ENCODE peak calls at places on chromosomes 6 and 20, in six cellular contexts. Y is WTC11, K is HepG2, T is H1, J is HCT116, N is GM12878. Z is an unnamed sample.

GRCh38 chr20:57564180-57564802 is 3.4 kb downstream of the PCK1 start:
- DNase-seq in Y (no peak), K (no peak), T (no peak), J (no peak), N (no peak), Z (no peak)

GRCh38 chr6:3721810-3722209 is 29.7 kb downstream of the PXDC1 start:
- DNase-seq in Y (no peak), K (no peak), T (no peak), J (no peak), N (no peak), Z (no peak)

GRCh38 chr6:53866231-53866630 is 71.4 kb downstream of the LRRC1 start:
- DNase-seq in Y (no peak), K (no peak), T (no peak), J (no peak), N (no peak), Z (no peak)

GRCh38 chr20:31560900-31561598 is 44.0 kb upstream of the ID1 start:
- DNase-seq in Y (no peak), K (no peak), T (no peak), J (peak), N (no peak), Z (no peak)

GRCh38 chr6:169109381-169109780 is 144.3 kb downstream of the THBS2 start:
- DNase-seq in Y (no peak), K (no peak), T (no peak), J (no peak), N (no peak), Z (no peak)

GRCh38 chr20:24994470-24995368 is 2.2 kb upstream of the APMAP start:
- DNase-seq in Y (peak), K (peak), T (peak), J (peak), N (peak), Z (peak)

GRCh38 chr6:2596222-2596621 is 154.5 kb downstream of the MYLK4 start:
- DNase-seq in Y (peak), K (no peak), T (peak), J (no peak), N (no peak), Z (no peak)

GRCh38 chr20:401682-402495 is 6.2 kb upstream of the RBCK1 start:
- DNase-seq in Y (no peak), K (peak), T (no peak), J (peak), N (no peak), Z (no peak)

GRCh38 chr20:57711311-57711712 is 1.5 kb upstream of the PMEPA1 start:
- DNase-seq in Y (no peak), K (no peak), T (no peak), J (no peak), N (no peak), Z (no peak)

GRCh38 chr6:85792278-85792677 is 149.6 kb upstream of the SYNCRIP start:
- DNase-seq in Y (no peak), K (no peak), T (no peak), J (no peak), N (no peak), Z (no peak)

GRCh38 chr20:54566224-54566750 is 90.9 kb downstream of the DOK5 start:
- DNase-seq in Y (no peak), K (no peak), T (no peak), J (no peak), N (no peak), Z (no peak)

GRCh38 chr6:105192707-105193465 is 13.1 kb upstream of the POPDC3 start:
- DNase-seq in Y (no peak), K (no peak), T (no peak), J (no peak), N (no peak), Z (no peak)

GRCh38 chr6:137423444-137424168 is 70.6 kb downstream of the OLIG3 start:
- DNase-seq in Y (peak), K (no peak), T (peak), J (no peak), N (no peak), Z (no peak)

GRCh38 chr6:162109466-162110040 is 618.0 kb downstream of the PRKN start:
- DNase-seq in Y (no peak), K (no peak), T (no peak), J (no peak), N (no peak), Z (no peak)

GRCh38 chr6:42276008-42276890 is 58.6 kb upstream of the MRPS10 start:
- DNase-seq in Y (no peak), K (no peak), T (no peak), J (no peak), N (no peak), Z (no peak)

GRCh38 chr20:12229891-12230290 is 312.2 kb downstream of the BTBD3 start:
- DNase-seq in Y (no peak), K (no peak), T (no peak), J (no peak), N (no peak), Z (no peak)

GRCh38 chr20:59618131-59618530 is 13.8 kb downstream of the PHACTR3 start:
- DNase-seq in Y (no peak), K (no peak), T (no peak), J (no peak), N (no peak), Z (no peak)

GRCh38 chr6:88910922-88911778 is 52.3 kb downstream of the RNGTT start:
- DNase-seq in Y (no peak), K (no peak), T (no peak), J (no peak), N (no peak), Z (no peak)

GRCh38 chr6:96156425-96156824 is 140.7 kb downstream of the FUT9 start:
- DNase-seq in Y (no peak), K (no peak), T (no peak), J (no peak), N (no peak), Z (no peak)

GRCh38 chr6:16985484-16986284 is 116.2 kb upstream of the STMND1 start:
- DNase-seq in Y (no peak), K (no peak), T (no peak), J (no peak), N (no peak), Z (no peak)

GRCh38 chr6:85008311-85009015 is 244.1 kb upstream of the TBX18 start:
- DNase-seq in Y (no peak), K (no peak), T (no peak), J (no peak), N (no peak), Z (no peak)

GRCh38 chr6:3139090-3139903 is 18.0 kb downstream of the TUBB2A start:
- DNase-seq in Y (no peak), K (peak), T (no peak), J (no peak), N (no peak), Z (no peak)

GRCh38 chr6:124999105-124999764 is 37.0 kb downstream of the RNF217 start:
- DNase-seq in Y (no peak), K (no peak), T (no peak), J (no peak), N (no peak), Z (no peak)

GRCh38 chr20:51385941-51386530 is 156.5 kb downstream of the NFATC2 start:
- DNase-seq in Y (peak), K (peak), T (no peak), J (peak), N (no peak), Z (no peak)

GRCh38 chr6:27472182-27472616 is 706 bp downstream of the ZNF184 start:
- DNase-seq in Y (peak), K (peak), T (no peak), J (peak), N (peak), Z (peak)

GRCh38 chr20:23870461-23870860 is 9.1 kb downstream of the CST5 start:
- DNase-seq in Y (no peak), K (no peak), T (no peak), J (no peak), N (no peak), Z (no peak)

GRCh38 chr20:46192376-46192944 is 74.3 kb downstream of the CD40 start:
- DNase-seq in Y (no peak), K (no peak), T (no peak), J (no peak), N (no peak), Z (no peak)

GRCh38 chr20:21514553-21515251 is 838 bp upstream of the NKX2-2 start:
- DNase-seq in Y (peak), K (no peak), T (no peak), J (no peak), N (no peak), Z (no peak)

GRCh38 chr20:31722388-31723281 is at the start of gene BCL2L1:
- DNase-seq in Y (peak), K (peak), T (no peak), J (peak), N (no peak), Z (peak)

GRCh38 chr20:58236612-58237317 is 8.3 kb upstream of the ANKRD60 start:
- DNase-seq in Y (peak), K (peak), T (peak), J (no peak), N (peak), Z (peak)

GRCh38 chr6:40848038-40848437 is 191.0 kb downstream of the UNC5CL start:
- DNase-seq in Y (no peak), K (no peak), T (no peak), J (no peak), N (no peak), Z (no peak)

GRCh38 chr6:21396313-21396712 is 197.2 kb upstream of the SOX4 start:
- DNase-seq in Y (no peak), K (no peak), T (no peak), J (no peak), N (no peak), Z (no peak)

GRCh38 chr6:143701343-143702234 is 23.8 kb downstream of the PHACTR2 start:
- DNase-seq in Y (no peak), K (no peak), T (no peak), J (no peak), N (no peak), Z (no peak)

GRCh38 chr6:26576929-26577719 is 19.6 kb upstream of the ABT1 start:
- DNase-seq in Y (peak), K (peak), T (peak), J (peak), N (no peak), Z (peak)

GRCh38 chr6:95248501-95248900 is 328.8 kb upstream of the MANEA start:
- DNase-seq in Y (no peak), K (no peak), T (no peak), J (no peak), N (no peak), Z (no peak)

GRCh38 chr6:87944541-87944954 is 103.1 kb upstream of the SPACA1 start:
- DNase-seq in Y (peak), K (peak), T (no peak), J (no peak), N (no peak), Z (no peak)

DNA sequence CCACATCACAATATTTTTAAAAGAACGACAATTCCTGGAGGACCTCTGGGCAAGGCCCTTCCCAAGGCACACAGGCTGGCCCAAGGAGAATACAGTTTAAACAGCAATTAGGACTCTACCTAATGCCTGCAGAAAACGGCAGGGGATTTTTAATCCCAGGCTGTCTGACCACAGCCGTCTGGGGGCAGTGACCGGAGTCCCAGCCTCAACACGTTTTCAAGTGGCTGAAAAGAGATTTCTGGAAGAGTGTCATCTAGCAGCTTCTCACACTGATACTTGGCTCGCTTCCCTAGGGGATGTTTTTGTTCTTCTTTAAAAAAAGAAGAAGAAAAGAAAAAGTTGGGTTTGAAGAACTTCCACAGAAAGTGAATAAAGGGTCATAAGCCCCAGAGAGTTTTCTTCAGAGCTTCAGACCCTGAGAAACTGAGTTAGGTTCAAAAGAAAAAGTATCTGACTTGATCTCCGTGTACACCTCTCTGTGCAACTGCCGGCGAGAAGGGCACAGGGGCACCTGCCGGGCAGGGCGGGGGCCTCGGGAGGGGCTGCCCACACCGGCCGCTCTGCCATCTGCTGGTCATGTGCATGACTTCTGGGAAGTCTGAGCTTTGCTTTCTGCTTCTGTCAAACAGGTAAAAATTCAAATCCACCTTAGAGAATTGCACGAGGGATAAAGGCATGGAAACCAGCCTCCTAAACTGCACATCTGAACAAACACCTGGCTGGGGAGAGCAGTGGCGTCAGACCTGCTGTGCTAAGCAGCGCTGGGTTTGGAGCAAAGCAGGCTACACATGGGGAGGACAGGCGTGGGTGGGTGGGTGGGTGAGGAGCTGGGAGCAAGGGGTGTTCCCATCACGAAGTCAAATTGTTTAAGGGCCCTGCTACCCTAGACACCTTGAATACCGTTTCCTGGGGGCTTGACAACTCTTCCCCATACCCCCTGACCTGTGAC is 33.0 kb downstream of the RRBP1 start:
- DNase-seq in Y (peak), K (no peak), T (no peak), J (no peak), N (peak), Z (peak)
- TF ChIP-seq ATF3 in Y (no peak), K (no peak), T (no peak), J (no peak), N (no peak), Z (no peak)

GRCh38 chr6:30836431-30836866 is 47.9 kb upstream of the DDR1 start:
- DNase-seq in Y (no peak), K (no peak), T (no peak), J (no peak), N (no peak), Z (no peak)
- TF ChIP-seq ATF3 in Y (no peak), K (no peak), T (no peak), J (no peak), N (no peak), Z (no peak)

GRCh38 chr20:63859166-63859699 is 2.1 kb upstream of the ABHD16B start:
- DNase-seq in Y (no peak), K (no peak), T (no peak), J (no peak), N (no peak), Z (no peak)

GRCh38 chr20:63858393-63859165 is 2.7 kb upstream of the ABHD16B start:
- DNase-seq in Y (no peak), K (peak), T (no peak), J (no peak), N (no peak), Z (peak)

GRCh38 chr20:63861981-63862901 is 943 bp downstream of the ABHD16B start:
- DNase-seq in Y (no peak), K (no peak), T (no peak), J (no peak), N (no peak), Z (no peak)

GRCh38 chr20:63861365-63861934 is at the start of gene ABHD16B:
- DNase-seq in Y (no peak), K (no peak), T (no peak), J (no peak), N (no peak), Z (no peak)

DNA sequence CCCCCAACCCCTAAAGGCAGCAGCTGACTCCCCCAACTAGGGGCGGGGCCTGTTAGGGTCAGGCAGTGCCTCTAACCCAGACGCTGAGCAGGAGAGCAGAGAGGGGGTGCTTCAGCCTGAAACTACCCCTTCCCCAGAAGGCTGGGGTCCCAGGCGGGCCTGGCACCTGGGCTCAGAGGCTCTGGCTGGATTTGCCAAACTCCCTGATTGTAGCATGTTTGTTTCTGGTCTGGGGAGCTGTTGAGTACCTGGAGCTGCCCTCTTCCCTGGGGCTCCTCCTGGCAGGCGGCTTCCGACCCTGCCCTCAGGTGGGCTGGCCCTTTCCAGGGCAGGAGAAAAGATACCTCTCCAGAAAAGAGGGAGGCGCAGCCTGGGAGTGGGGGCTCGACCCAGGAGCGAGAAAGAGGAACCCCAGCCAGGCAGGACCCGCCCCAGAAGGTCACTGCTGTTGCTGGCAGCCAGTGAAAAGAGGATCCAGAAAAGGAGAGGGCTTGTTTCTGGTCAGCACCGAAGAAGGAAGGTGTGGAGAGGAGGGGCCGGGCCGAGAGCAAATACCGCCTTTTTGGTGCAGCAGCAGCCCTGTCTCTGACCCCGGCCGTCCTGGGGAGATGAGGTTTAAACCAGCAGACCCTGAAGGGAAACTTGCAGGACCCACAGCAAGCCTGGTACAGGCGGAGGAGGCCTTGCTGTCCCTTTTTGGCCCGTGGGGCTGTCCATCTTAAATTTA is 810 bp upstream of the ABHD16B start:
- DNase-seq in Y (no peak), K (no peak), T (no peak), J (no peak), N (no peak), Z (no peak)
- TF ChIP-seq ATF3 in Y (no peak), K (no peak), T (no peak), J (no peak), N (no peak), Z (no peak)

GRCh38 chr6:103522045-103522444 is 1337.7 kb downstream of the HACE1 start:
- DNase-seq in Y (peak), K (peak), T (no peak), J (no peak), N (no peak), Z (no peak)
- TF ChIP-seq ATF3 in Y (no peak), K (no peak), T (no peak), J (no peak), N (no peak), Z (no peak)

DNA sequence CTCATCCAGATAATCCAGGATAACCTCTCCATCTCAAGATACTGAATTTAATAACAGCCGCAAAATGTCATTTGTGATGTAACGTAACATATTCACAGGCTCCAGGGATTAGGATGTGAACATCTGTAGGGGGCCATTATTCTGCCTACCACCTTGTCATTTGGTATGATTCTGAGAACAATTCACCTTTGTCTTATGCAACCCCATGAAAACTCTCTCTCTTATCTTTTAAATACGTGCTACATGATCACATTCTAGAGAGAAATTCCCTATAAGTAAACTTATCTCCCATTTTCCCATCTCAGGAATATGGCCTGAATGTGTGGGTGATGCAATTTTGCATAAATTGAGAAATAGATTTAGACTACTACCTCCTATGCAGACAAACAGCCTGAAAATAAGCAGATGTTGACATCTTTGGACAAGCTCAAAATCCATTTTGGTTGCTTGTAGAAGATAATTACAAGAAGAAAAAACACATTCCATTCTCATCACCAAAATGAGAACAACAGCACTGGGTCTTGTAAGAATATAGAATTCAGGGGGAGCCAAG is 255.4 kb upstream of the STXBP5 start:
- DNase-seq in Y (no peak), K (no peak), T (no peak), J (no peak), N (no peak), Z (no peak)
- TF ChIP-seq ATF3 in Y (no peak), K (no peak), T (no peak), J (no peak), N (no peak), Z (peak)

GRCh38 chr6:70684794-70685493 is 17.3 kb downstream of the SMAP1 start:
- DNase-seq in Y (no peak), K (no peak), T (no peak), J (no peak), N (no peak), Z (no peak)

GRCh38 chr6:70685494-70686180 is 18.0 kb downstream of the SMAP1 start:
- DNase-seq in Y (no peak), K (no peak), T (no peak), J (no peak), N (no peak), Z (no peak)

GRCh38 chr6:70686548-70687133 is 19.0 kb downstream of the SMAP1 start:
- DNase-seq in Y (no peak), K (peak), T (no peak), J (no peak), N (no peak), Z (peak)
- TF ChIP-seq ATF3 in Y (no peak), K (no peak), T (no peak), J (no peak), N (no peak), Z (no peak)

DNA sequence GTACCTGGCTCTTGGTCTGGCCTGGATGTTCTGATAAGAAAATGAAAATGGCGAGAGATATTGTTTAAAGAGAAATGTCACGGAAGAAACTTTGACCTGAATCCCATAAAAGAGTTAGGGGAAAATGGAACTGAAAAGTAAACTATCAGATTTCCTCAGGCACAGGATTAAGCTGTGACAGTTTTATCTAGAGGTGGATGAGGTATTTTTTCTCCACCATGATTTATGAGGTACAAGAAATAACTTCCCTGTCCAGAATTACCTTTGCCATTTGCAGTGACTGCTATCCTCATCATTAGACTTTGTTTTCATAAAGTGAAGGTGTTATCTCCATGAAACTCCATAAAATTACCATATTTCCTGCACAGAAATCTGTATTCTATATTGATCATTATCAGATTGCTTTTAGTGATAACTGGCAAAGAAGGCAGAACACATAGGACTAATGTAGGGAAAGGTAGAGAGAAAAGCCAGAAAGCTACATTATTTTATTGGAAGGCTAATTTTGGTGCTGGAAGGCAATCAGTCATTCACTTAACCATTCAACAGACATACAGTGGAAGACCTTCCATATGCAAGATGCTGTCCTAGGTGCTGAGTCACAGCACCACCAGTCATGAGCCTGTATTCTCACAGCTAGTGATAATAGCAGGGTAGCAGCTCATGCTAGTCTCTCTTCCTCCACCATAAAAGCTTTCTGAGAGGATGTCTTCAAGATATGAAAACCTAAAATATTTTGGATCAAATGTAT is 427.3 kb upstream of the CITED2 start:
- DNase-seq in Y (no peak), K (no peak), T (no peak), J (no peak), N (no peak), Z (no peak)
- TF ChIP-seq ATF3 in Y (no peak), K (no peak), T (no peak), J (no peak), N (no peak), Z (no peak)

Z was measured in K562.